ENCODE peak calls at places on chromosomes 13 and 19, in six cellular contexts. R is HCT116, U is upper lobe of left lung, F is GM12878, A is K562, C is HepG2. Z is an unnamed sample.

GRCh38 chr13:34942732-34943674 is 933 bp downstream of the NBEA start:
- ATAC-seq in A (no peak), F (peak), U (peak), C (peak), R (no peak), Z (peak)

GRCh38 chr13:48437381-48437780 is 24.5 kb upstream of the LPAR6 start:
- ATAC-seq in F (no peak), R (no peak), C (no peak), A (no peak), U (no peak), Z (peak)

GRCh38 chr19:1521636-1522035 is 2.2 kb upstream of the PLK5 start:
- ATAC-seq in F (no peak), R (no peak), A (no peak), U (no peak), C (peak), Z (no peak)

GRCh38 chr13:25802579-25802978 is 249.2 kb downstream of the SHISA2 start:
- ATAC-seq in U (no peak), C (no peak), R (no peak), F (peak), A (no peak), Z (no peak)

GRCh38 chr13:32284927-32285632 is 30.1 kb downstream of the ZAR1L start:
- ATAC-seq in F (no peak), U (no peak), C (peak), A (no peak), R (no peak), Z (peak)

GRCh38 chr13:30453727-30454126 is 12.0 kb downstream of the HMGB1 start:
- ATAC-seq in R (peak), C (peak), U (no peak), F (peak), A (no peak), Z (no peak)

GRCh38 chr13:39047560-39047959 is 9.3 kb downstream of the NHLRC3 start:
- ATAC-seq in R (peak), C (peak), A (peak), F (peak), U (no peak), Z (no peak)

GRCh38 chr19:40249201-40249600 is 22.7 kb upstream of the CCNP start:
- ATAC-seq in U (no peak), R (no peak), F (no peak), A (no peak), C (no peak), Z (no peak)

GRCh38 chr19:46371371-46371901 is 24.5 kb downstream of the PPP5C start:
- ATAC-seq in A (no peak), R (no peak), U (no peak), F (no peak), C (no peak), Z (no peak)

GRCh38 chr13:98098511-98098910 is 44.4 kb upstream of the FARP1 start:
- ATAC-seq in C (no peak), F (no peak), R (no peak), U (no peak), A (no peak), Z (no peak)

GRCh38 chr19:17576758-17577532 is 21.5 kb downstream of the COLGALT1 start:
- ATAC-seq in U (peak), F (peak), R (peak), C (peak), A (peak), Z (peak)

GRCh38 chr13:46173656-46174055 is 8.3 kb downstream of the LCP1 start:
- ATAC-seq in R (no peak), F (peak), A (no peak), U (no peak), C (no peak), Z (no peak)

GRCh38 chr19:19651076-19651475 is 7.6 kb upstream of the GMIP start:
- ATAC-seq in A (no peak), F (no peak), C (no peak), R (no peak), U (no peak), Z (no peak)

GRCh38 chr19:50030937-50031336 is 5.1 kb downstream of the ZNF473 start:
- ATAC-seq in F (no peak), A (no peak), U (no peak), C (no peak), R (no peak), Z (no peak)

GRCh38 chr19:10474962-10475451 is 28.1 kb downstream of the KEAP1 start:
- ATAC-seq in R (no peak), U (no peak), F (no peak), C (no peak), A (peak), Z (no peak)

GRCh38 chr13:24234200-24234915 is 73.8 kb downstream of the SPATA13 start:
- ATAC-seq in C (no peak), A (no peak), R (no peak), F (peak), U (no peak), Z (no peak)

DNA sequence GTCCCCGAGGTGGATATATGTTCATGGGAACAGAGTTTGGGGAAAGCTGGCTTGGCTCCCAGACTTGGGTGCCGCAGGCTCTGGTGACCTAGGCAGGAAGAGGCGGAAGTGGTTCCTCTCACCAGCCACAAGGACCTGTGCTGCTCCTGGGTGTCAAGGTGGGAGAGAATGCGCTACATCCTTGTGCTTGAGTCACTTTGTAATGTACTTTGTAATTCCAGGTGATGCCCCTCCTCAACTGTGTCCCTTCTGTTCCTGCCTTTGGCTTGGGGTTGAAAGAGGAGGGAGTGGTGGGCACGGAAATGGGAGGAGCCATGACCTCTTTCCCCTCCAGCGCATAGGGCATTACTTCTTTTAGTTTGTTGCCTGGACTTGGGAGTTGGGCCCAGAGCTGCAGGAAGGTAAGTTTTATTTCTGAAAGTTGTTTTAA is 10.9 kb downstream of the GARRE1 start:
- ATAC-seq in F (no peak), C (no peak), A (no peak), R (no peak), U (no peak), Z (no peak)
- H3K27ac ChIP-seq in F (no peak), C (no peak), A (no peak), R (no peak), U (peak), Z (no peak)

GRCh38 chr19:42090687-42091086 is 14.7 kb downstream of the ZNF574 start:
- ATAC-seq in A (no peak), F (peak), U (no peak), R (no peak), C (no peak), Z (no peak)

GRCh38 chr19:42089772-42090171 is 13.8 kb downstream of the ZNF574 start:
- ATAC-seq in C (no peak), F (no peak), U (no peak), A (no peak), R (no peak), Z (no peak)

GRCh38 chr19:42089191-42089750 is 13.3 kb downstream of the ZNF574 start:
- ATAC-seq in F (no peak), U (no peak), C (no peak), R (no peak), A (no peak), Z (no peak)

GRCh38 chr19:42086770-42087550 is 11.0 kb downstream of the ZNF574 start:
- ATAC-seq in R (no peak), F (no peak), C (no peak), U (no peak), A (peak), Z (no peak)

GRCh38 chr19:42088471-42089190 is 12.7 kb downstream of the ZNF574 start:
- ATAC-seq in A (no peak), U (no peak), C (no peak), R (no peak), F (no peak), Z (peak)
- TF ChIP-seq POLR2AphosphoS5 in A (no peak), U (no peak), C (no peak), R (no peak), F (no peak), Z (peak)

GRCh38 chr13:50435011-50435410 is 408.5 kb downstream of the DLEU7 start:
- ATAC-seq in A (no peak), C (no peak), U (no peak), F (no peak), R (no peak), Z (no peak)
- TF ChIP-seq POLR2A in A (no peak), C (no peak), U (no peak), F (no peak), R (no peak), Z (no peak)

GRCh38 chr19:3360494-3361383 is 5.6 kb upstream of the NFIC start:
- ATAC-seq in F (peak), C (peak), U (peak), R (peak), A (peak), Z (peak)
- H3K27ac ChIP-seq in F (peak), C (no peak), U (peak), R (peak), A (peak), Z (peak)

DNA sequence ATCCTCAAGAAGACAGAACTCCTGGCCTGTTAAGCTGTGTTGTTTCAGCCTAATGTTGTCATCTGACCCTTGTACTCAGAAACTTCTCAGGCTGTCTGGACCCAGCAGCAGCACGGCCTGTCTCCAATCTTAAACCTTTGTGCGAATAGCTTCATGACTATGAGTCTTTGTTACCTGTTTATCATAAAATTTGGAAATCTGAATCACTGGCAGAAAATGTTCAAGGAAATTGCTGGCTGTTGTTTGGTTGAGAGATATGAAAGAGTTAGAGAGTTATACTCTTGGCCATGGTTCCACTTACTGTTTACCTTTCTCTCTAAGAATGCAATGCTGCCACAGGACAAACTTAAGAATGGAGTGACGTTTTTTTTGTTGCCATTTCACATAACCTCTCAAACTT is 59.6 kb downstream of the EFNB2 start:
- ATAC-seq in C (peak), F (no peak), U (peak), A (no peak), R (no peak), Z (no peak)
- TF ChIP-seq POLR2AphosphoS5 in C (no peak), F (no peak), U (no peak), A (no peak), R (no peak), Z (no peak)